ENCODE peak calls at places on chromosomes 4 and X, in four cellular contexts. One of them, this sample, is unnamed.
A peak's percentile ranks its signal among the peaks of the same experiment; 100 is the strongest.

GRCh38 chr4:18049446-18049845 is 27.9 kb upstream of the LCORL start:
- DNase-seq in H1: no peak
- DNase-seq in HCT116: no peak
- DNase-seq in K562: no peak
- DNase-seq in this sample: no peak

GRCh38 chr4:113049421-113050355 is at the start of gene ANK2:
- DNase-seq in H1: peak; percentile 67
- DNase-seq in HCT116: no peak
- DNase-seq in K562: no peak
- DNase-seq in this sample: peak; percentile 18

GRCh38 chrX:41334866-41335589 is 1.1 kb downstream of the DDX3X start:
- DNase-seq in H1: no peak
- DNase-seq in HCT116: no peak
- DNase-seq in K562: peak; percentile 41
- DNase-seq in this sample: no peak

GRCh38 chr4:121073672-121074386 is 1.5 kb upstream of the NDNF start:
- DNase-seq in H1: no peak
- DNase-seq in HCT116: no peak
- DNase-seq in K562: no peak
- DNase-seq in this sample: no peak

GRCh38 chrX:136778020-136778419 is 2.7 kb downstream of the ARHGEF6 start:
- DNase-seq in H1: no peak
- DNase-seq in HCT116: no peak
- DNase-seq in K562: no peak
- DNase-seq in this sample: no peak

GRCh38 chr4:52870225-52870624 is 8.1 kb downstream of the RASL11B start:
- DNase-seq in H1: no peak
- DNase-seq in HCT116: no peak
- DNase-seq in K562: no peak
- DNase-seq in this sample: no peak

GRCh38 chr4:73721419-73721818 is 18.9 kb upstream of the CXCL8 start:
- DNase-seq in H1: no peak
- DNase-seq in HCT116: no peak
- DNase-seq in K562: no peak
- DNase-seq in this sample: no peak

GRCh38 chr4:98293089-98293887 is 32.1 kb downstream of the RAP1GDS1 start:
- DNase-seq in H1: no peak
- DNase-seq in HCT116: no peak
- DNase-seq in K562: no peak
- DNase-seq in this sample: no peak

GRCh38 chr4:106502106-106502699 is 133.6 kb upstream of the GIMD1 start:
- DNase-seq in H1: peak; percentile 80
- DNase-seq in HCT116: peak; percentile 54
- DNase-seq in K562: peak; percentile 24
- DNase-seq in this sample: peak; percentile 27

GRCh38 chr4:142411993-142412392 is 434.1 kb downstream of the INPP4B start:
- DNase-seq in H1: no peak
- DNase-seq in HCT116: no peak
- DNase-seq in K562: no peak
- DNase-seq in this sample: no peak
- TF ChIP-seq ZNF274 in H1: no peak
- TF ChIP-seq ZNF274 in HCT116: no peak
- TF ChIP-seq ZNF274 in K562: no peak
- TF ChIP-seq ZNF274 in this sample: no peak

GRCh38 chr4:81337211-81337610 is 122.2 kb upstream of the PRKG2 start:
- DNase-seq in H1: no peak
- DNase-seq in HCT116: no peak
- DNase-seq in K562: no peak
- DNase-seq in this sample: no peak
- TF ChIP-seq ZNF274 in H1: no peak
- TF ChIP-seq ZNF274 in HCT116: no peak
- TF ChIP-seq ZNF274 in K562: no peak
- TF ChIP-seq ZNF274 in this sample: no peak

GRCh38 chr4:86917212-86918039 is 17.4 kb upstream of the AFF1 start:
- DNase-seq in H1: no peak
- DNase-seq in HCT116: no peak
- DNase-seq in K562: no peak
- DNase-seq in this sample: no peak
- TF ChIP-seq ZNF274 in H1: no peak
- TF ChIP-seq ZNF274 in HCT116: no peak
- TF ChIP-seq ZNF274 in K562: no peak
- TF ChIP-seq ZNF274 in this sample: no peak

DNA sequence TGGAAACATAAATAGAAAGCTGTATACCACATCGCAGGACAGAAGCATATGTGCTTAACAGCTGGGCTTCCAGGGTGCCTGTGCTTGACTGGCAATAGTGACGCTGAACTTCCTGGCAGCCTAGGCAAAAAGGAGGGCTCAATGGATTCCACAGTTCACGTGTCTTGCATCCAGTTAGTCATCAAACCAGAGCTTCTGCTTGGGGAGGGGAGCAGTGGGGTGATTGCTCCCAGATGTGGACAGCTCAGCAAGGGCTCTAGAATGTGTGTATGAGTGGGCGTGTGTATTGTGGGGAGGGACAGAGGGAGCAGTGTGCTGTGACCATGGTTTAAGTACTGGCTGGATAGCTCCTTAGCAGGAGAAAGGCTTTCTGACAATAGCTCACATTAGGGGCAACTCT is 2.3 kb downstream of the PRRG3 start:
- DNase-seq in H1: no peak
- DNase-seq in HCT116: no peak
- DNase-seq in K562: no peak
- DNase-seq in this sample: no peak
- TF ChIP-seq ZNF274 in H1: no peak
- TF ChIP-seq ZNF274 in HCT116: no peak
- TF ChIP-seq ZNF274 in K562: no peak
- TF ChIP-seq ZNF274 in this sample: no peak

DNA sequence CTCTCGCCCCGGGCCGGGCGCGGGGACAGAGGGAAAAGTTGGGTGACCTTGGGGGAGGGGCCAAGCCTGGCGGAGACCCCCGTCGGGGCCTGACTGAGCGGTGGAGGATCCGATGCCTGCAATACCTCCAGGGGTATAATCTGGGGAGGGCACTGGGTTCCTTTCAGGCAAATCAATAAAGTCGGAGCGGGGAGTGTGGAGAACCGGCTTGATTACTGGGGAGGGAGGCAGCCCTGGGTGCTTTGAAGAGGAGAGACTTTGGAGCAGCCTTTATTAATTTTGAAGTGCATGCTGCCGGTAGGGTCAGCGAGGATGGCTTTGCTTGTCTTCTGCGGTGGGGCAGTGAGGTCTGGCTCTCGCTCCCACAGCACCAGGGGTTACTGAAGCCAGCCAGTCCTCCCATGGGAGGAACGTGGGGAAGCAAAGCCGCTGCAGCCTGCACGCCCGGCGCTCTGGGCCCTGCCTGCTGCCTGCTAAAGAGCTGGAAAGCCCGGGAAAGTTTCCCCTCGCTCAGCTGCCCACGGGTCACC is 396 bp upstream of the LGI2 start:
- DNase-seq in H1: peak; percentile 78
- DNase-seq in HCT116: no peak
- DNase-seq in K562: no peak
- DNase-seq in this sample: no peak
- TF ChIP-seq ZNF274 in H1: no peak
- TF ChIP-seq ZNF274 in HCT116: no peak
- TF ChIP-seq ZNF274 in K562: no peak
- TF ChIP-seq ZNF274 in this sample: no peak

This sample was measured in NT2/D1.